ENCODE peak calls at places on chromosomes 1 and 21, in eight cellular contexts. F is hepatocyte, V is mucosa of descending colon, I is pancreas, Z is PC-9, K is left lung, A is tibial artery, Y is heart right ventricle. X is an unnamed sample. For H3K36me3, the result is how much of the 10 kb centered on the place peaks cover.

GRCh38 chr1:68725353-68725752 is 228.5 kb upstream of the DEPDC1 start:
- DNase-seq in F (peak), V (no peak), I (peak), Z (no peak), K (no peak), A (no peak), Y (peak), X (peak)

GRCh38 chr1:155954645-155955044 is 13.2 kb downstream of the RXFP4 start:
- DNase-seq in F (no peak), V (no peak), I (no peak), Z (no peak), K (no peak), A (no peak), Y (no peak), X (no peak)

GRCh38 chr1:231867607-231868006 is 241.0 kb downstream of the DISC1 start:
- DNase-seq in F (no peak), V (no peak), I (no peak), Z (no peak), K (no peak), A (no peak), Y (no peak), X (no peak)

GRCh38 chr1:228988655-228989054 is 253.4 kb downstream of the RHOU start:
- DNase-seq in F (no peak), V (no peak), I (no peak), Z (no peak), K (no peak), A (no peak), Y (no peak), X (no peak)

GRCh38 chr1:154361357-154361756 is 36.0 kb downstream of the ATP8B2 start:
- DNase-seq in F (no peak), V (no peak), I (no peak), Z (no peak), K (no peak), A (no peak), Y (no peak), X (no peak)

GRCh38 chr1:66333463-66334232 is 200.3 kb upstream of the SGIP1 start:
- DNase-seq in F (no peak), V (peak), I (no peak), Z (no peak), K (peak), A (no peak), Y (peak), X (no peak)

GRCh38 chr1:15068152-15068551 is 85.4 kb upstream of the TMEM51 start:
- DNase-seq in F (no peak), V (no peak), I (no peak), Z (no peak), K (no peak), A (no peak), Y (no peak), X (no peak)

GRCh38 chr1:213585402-213585801 is 402.4 kb upstream of the PROX1 start:
- DNase-seq in F (no peak), V (no peak), I (peak), Z (no peak), K (no peak), A (no peak), Y (no peak), X (no peak)

GRCh38 chr1:64691631-64692030 is 53.2 kb upstream of the RAVER2 start:
- DNase-seq in F (no peak), V (no peak), I (no peak), Z (no peak), K (no peak), A (no peak), Y (no peak), X (no peak)

GRCh38 chr1:210883821-210884220 is 250.1 kb downstream of the KCNH1 start:
- DNase-seq in F (no peak), V (no peak), I (no peak), Z (no peak), K (no peak), A (no peak), Y (no peak), X (no peak)

GRCh38 chr1:224287714-224288113 is 42.3 kb downstream of the NVL start:
- DNase-seq in F (no peak), V (no peak), I (no peak), Z (no peak), K (no peak), A (no peak), Y (no peak), X (no peak)

GRCh38 chr1:6100801-6101783 is 55.4 kb downstream of the KCNAB2 start:
- DNase-seq in F (no peak), V (peak), I (no peak), Z (no peak), K (no peak), A (no peak), Y (peak), X (no peak)

GRCh38 chr1:205351984-205352713 is 4.6 kb downstream of the KLHDC8A start:
- DNase-seq in F (peak), V (peak), I (peak), Z (no peak), K (no peak), A (no peak), Y (no peak), X (no peak)

GRCh38 chr1:177368255-177368654 is 197.5 kb downstream of the BRINP2 start:
- DNase-seq in F (no peak), V (no peak), I (no peak), Z (no peak), K (no peak), A (no peak), Y (no peak), X (no peak)

GRCh38 chr1:203090667-203091320 is 5.0 kb upstream of the MYOG start:
- DNase-seq in F (no peak), V (no peak), I (no peak), Z (no peak), K (no peak), A (no peak), Y (no peak), X (no peak)

GRCh38 chr1:108560143-108560429 is 186 bp downstream of the EEIG2 start:
- DNase-seq in F (no peak), V (no peak), I (no peak), Z (no peak), K (no peak), A (no peak), Y (no peak), X (no peak)

GRCh38 chr1:155158991-155159390 is 14.1 kb downstream of the KRTCAP2 start:
- DNase-seq in F (no peak), V (no peak), I (no peak), Z (no peak), K (no peak), A (no peak), Y (no peak), X (no peak)

GRCh38 chr1:193338194-193338593 is 151.8 kb upstream of the B3GALT2 start:
- DNase-seq in F (no peak), V (no peak), I (no peak), Z (no peak), K (no peak), A (no peak), Y (no peak), X (no peak)

GRCh38 chr1:36295390-36295789 is 10.8 kb upstream of the SH3D21 start:
- DNase-seq in F (no peak), V (no peak), I (no peak), Z (no peak), K (no peak), A (no peak), Y (no peak), X (no peak)
- H3K36me3 ChIP-seq in F (under half), V (under half), I (under half), Z (under half), K (under half), A (half or more), Y (under half), X (under half)

GRCh38 chr1:90718411-90719320 is 1.6 kb upstream of the BARHL2 start:
- DNase-seq in F (no peak), V (no peak), I (no peak), Z (no peak), K (no peak), A (no peak), Y (no peak), X (no peak)

GRCh38 chr1:90717665-90718410 is 736 bp upstream of the BARHL2 start:
- DNase-seq in F (peak), V (no peak), I (no peak), Z (no peak), K (no peak), A (no peak), Y (no peak), X (no peak)

GRCh38 chr1:90719321-90720136 is 2.4 kb upstream of the BARHL2 start:
- DNase-seq in F (no peak), V (no peak), I (no peak), Z (no peak), K (no peak), A (no peak), Y (no peak), X (no peak)

GRCh38 chr1:90721210-90722194 is 4.4 kb upstream of the BARHL2 start:
- DNase-seq in F (peak), V (no peak), I (no peak), Z (peak), K (no peak), A (no peak), Y (peak), X (no peak)

GRCh38 chr1:90720137-90720636 is 3.1 kb upstream of the BARHL2 start:
- DNase-seq in F (no peak), V (no peak), I (no peak), Z (no peak), K (no peak), A (no peak), Y (no peak), X (no peak)
- H3K4me3 ChIP-seq in F (no peak), V (no peak), I (no peak), Z (no peak), K (no peak), A (no peak), Y (no peak), X (no peak)

DNA sequence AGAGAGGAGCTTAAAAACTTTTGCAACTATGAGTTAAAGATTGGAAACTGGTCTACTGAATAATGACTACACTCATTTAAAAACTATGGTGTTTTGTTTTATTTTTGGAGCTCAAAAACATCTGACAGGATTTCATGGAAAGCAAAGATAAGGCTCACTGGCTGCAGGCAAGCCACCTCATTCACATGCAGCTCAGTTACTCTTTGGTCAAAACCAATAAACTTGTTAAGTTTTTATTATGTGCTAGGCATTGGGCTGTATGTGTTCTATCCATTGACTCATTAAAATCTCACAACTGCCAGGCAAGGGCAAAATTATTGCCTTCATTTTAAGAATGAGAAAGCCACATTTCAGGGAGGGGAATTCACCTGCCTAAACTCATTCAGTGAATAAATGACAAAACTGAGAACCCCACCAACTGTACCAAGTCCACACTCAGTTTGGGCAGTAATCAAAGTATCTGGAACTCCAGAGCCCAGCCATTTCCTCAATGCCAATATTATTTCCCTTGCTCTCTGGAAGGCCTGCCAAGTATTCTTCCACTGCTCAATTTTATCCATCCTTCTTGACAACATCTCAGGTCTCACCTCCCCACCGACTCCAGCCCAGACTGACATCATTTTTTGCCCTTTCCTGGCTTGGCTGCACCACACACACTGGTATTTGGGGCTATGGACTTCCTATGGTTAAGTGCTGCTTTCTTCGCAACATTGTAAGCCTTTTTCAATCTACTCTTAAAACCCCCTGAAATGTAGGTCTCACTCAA is 401.1 kb upstream of the NFIA start:
- DNase-seq in F (no peak), V (no peak), I (no peak), Z (no peak), K (no peak), A (no peak), Y (no peak), X (no peak)
- H3K36me3 ChIP-seq in F (under half), V (under half), I (under half), Z (under half), K (under half), A (under half), Y (under half), X (under half)

GRCh38 chr1:79006564-79006963 is at the start of gene ADGRL4:
- DNase-seq in F (peak), V (no peak), I (no peak), Z (no peak), K (no peak), A (peak), Y (peak), X (peak)

GRCh38 chr1:79010589-79010988 is 4.1 kb upstream of the ADGRL4 start:
- DNase-seq in F (no peak), V (no peak), I (no peak), Z (no peak), K (no peak), A (no peak), Y (no peak), X (no peak)

GRCh38 chr1:79004916-79005315 is 1.6 kb downstream of the ADGRL4 start:
- DNase-seq in F (no peak), V (no peak), I (no peak), Z (no peak), K (no peak), A (no peak), Y (no peak), X (no peak)

DNA sequence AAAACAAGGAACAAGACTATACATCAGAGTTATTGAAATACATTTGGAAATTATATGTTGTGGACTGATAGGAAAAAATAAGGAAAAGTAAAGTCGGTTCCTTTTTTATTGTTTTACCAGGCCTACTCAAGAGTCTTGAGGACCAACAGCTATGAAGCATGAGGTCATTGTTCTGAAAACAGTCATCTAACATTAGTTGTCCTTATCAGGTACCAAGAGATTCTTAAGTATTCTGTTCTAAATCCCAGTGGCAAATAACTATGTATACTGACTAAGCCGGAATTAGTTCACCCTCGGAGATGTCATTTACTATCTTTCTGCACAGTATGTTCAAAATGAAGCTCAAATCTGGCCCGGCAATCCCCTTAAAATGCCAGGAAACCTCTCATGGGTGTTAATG is 585 bp downstream of the ADGRL4 start:
- DNase-seq in F (no peak), V (no peak), I (no peak), Z (no peak), K (no peak), A (no peak), Y (no peak), X (no peak)
- H3K4me3 ChIP-seq in F (no peak), V (no peak), I (no peak), Z (no peak), K (no peak), A (peak), Y (peak), X (peak)

GRCh38 chr1:36344395-36344680 is 20.9 kb upstream of the EVA1B start:
- DNase-seq in F (no peak), V (no peak), I (no peak), Z (no peak), K (no peak), A (no peak), Y (no peak), X (no peak)
- H3K36me3 ChIP-seq in F (under half), V (under half), I (under half), Z (under half), K (under half), A (half or more), Y (under half), X (under half)

DNA sequence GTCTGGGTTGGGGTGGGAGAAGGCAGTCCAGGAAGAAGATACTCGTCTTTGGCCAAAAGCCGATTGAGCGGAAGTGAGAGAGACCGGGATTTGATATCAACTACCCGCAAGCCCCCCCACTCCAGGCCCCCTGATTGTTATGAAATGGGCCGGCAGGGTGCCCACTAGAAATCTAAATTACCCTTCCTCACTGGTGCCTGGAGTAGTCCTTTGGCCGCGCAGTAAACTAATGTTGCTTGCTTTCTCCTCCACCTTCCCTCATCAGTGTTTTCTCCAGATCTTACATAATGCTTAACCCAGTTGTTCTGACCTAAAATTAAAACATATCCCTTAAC is 119.2 kb upstream of the BARHL2 start:
- DNase-seq in F (no peak), V (no peak), I (no peak), Z (no peak), K (no peak), A (no peak), Y (no peak), X (no peak)
- H3K4me3 ChIP-seq in F (peak), V (no peak), I (no peak), Z (no peak), K (no peak), A (peak), Y (peak), X (peak)

DNA sequence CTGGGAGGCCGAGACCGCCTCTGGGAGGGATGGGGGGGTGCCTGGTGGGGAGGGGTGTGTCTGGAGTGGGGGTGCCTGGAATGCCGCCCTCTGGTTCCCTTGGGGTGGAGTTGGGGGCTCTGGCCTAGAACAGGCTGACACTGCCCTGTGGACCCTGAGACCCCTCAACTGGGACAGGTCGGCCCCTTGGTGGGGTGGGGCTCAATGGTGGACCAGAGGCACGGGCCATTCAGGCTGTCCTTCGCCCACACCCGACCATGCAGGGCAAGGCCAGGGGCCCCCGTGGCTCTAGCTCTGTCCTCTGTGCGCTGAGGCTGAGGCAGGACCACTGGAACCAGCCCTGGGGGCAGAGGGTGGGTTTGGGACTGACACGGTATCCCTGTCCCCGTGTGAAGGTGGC is 14.7 kb downstream of the PFKL start:
- DNase-seq in F (no peak), V (no peak), I (no peak), Z (no peak), K (no peak), A (no peak), Y (no peak), X (no peak)
- H3K36me3 ChIP-seq in F (under half), V (under half), I (under half), Z (under half), K (under half), A (half or more), Y (under half), X (under half)

X was measured in uterus.